ENCODE peak calls at places on chromosomes 13 and 19, in six cellular contexts. X is Peyer's patch, L is fibroblast of lung, A is heart right ventricle, J is fibroblast of the aortic adventitia, B is lung. H is an unnamed sample.

GRCh38 chr19:13838071-13838942 is 38.6 kb upstream of the NANOS3 start:
- DNase-seq in X (peak), L (no peak), A (no peak), J (no peak), B (no peak), H (no peak)

GRCh38 chr13:49464621-49465325 is 20.7 kb downstream of the SETDB2 start:
- DNase-seq in X (no peak), L (no peak), A (no peak), J (no peak), B (no peak), H (no peak)

GRCh38 chr13:23751195-23751594 is 138.0 kb downstream of the MIPEP start:
- DNase-seq in X (no peak), L (peak), A (no peak), J (no peak), B (no peak), H (no peak)

GRCh38 chr19:46306501-46306900 is 9.7 kb downstream of the HIF3A start:
- DNase-seq in X (no peak), L (no peak), A (no peak), J (no peak), B (no peak), H (no peak)

GRCh38 chr13:62356977-62357376 is 941.3 kb upstream of the PCDH20 start:
- DNase-seq in X (no peak), L (peak), A (no peak), J (no peak), B (no peak), H (no peak)

GRCh38 chr13:112053167-112053743 is 13.7 kb upstream of the SOX1 start:
- DNase-seq in X (no peak), L (no peak), A (no peak), J (no peak), B (no peak), H (no peak)

GRCh38 chr13:62629618-62630017 is 1214.0 kb upstream of the PCDH20 start:
- DNase-seq in X (no peak), L (no peak), A (no peak), J (no peak), B (no peak), H (no peak)

GRCh38 chr19:3135961-3136683 is at the start of gene GNA15:
- DNase-seq in X (no peak), L (no peak), A (no peak), J (no peak), B (peak), H (no peak)

GRCh38 chr13:41854758-41855157 is 106.2 kb downstream of the VWA8 start:
- DNase-seq in X (no peak), L (peak), A (no peak), J (peak), B (no peak), H (no peak)

GRCh38 chr13:100530645-100531044 is 57.9 kb downstream of the GGACT start:
- DNase-seq in X (peak), L (no peak), A (no peak), J (no peak), B (no peak), H (no peak)

GRCh38 chr19:40154121-40154680 is 37.0 kb upstream of the MAP3K10 start:
- DNase-seq in X (no peak), L (no peak), A (no peak), J (no peak), B (no peak), H (no peak)

GRCh38 chr19:54667217-54667616 is 4.4 kb downstream of the LILRB4 start:
- DNase-seq in X (no peak), L (no peak), A (no peak), J (no peak), B (no peak), H (no peak)

GRCh38 chr13:37914781-37915391 is 45.3 kb upstream of the TRPC4 start:
- DNase-seq in X (no peak), L (peak), A (no peak), J (peak), B (no peak), H (no peak)

GRCh38 chr13:65834897-65835296 is 1395.2 kb downstream of the PCDH9 start:
- DNase-seq in X (no peak), L (no peak), A (no peak), J (no peak), B (no peak), H (no peak)

DNA sequence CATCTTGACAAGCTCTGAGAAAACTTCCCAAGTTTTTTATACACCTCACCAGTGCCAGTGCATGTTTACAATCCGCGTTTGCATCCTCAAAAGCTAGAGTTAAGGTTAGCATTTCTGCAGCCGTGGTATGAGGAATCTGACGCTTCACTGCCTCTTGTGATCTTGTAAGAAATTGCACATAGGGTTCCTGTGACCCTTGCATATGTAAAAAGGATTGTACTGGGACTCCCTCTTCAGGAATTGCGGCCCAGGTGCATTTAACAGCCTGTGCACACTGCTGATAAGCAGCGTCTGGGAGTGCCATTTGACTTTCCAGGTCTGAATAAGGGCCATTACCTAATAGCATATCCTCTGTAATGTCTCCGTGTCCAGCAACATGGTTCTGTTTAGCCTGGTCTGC is 15.3 kb downstream of the FPR3 start:
- DNase-seq in X (no peak), L (no peak), A (no peak), J (peak), B (no peak), H (no peak)
- TF ChIP-seq CTCF in X (no peak), L (no peak), A (peak), J (peak), B (no peak), H (no peak)

GRCh38 chr13:110867380-110867779 is 47.5 kb downstream of the ANKRD10 start:
- DNase-seq in X (no peak), L (no peak), A (no peak), J (no peak), B (no peak), H (no peak)

GRCh38 chr13:110869231-110869804 is 45.6 kb downstream of the ANKRD10 start:
- DNase-seq in X (no peak), L (peak), A (peak), J (peak), B (no peak), H (no peak)

GRCh38 chr13:110868631-110869165 is 46.2 kb downstream of the ANKRD10 start:
- DNase-seq in X (no peak), L (no peak), A (no peak), J (no peak), B (no peak), H (no peak)

GRCh38 chr13:110872034-110872767 is 42.7 kb downstream of the ANKRD10 start:
- DNase-seq in X (no peak), L (no peak), A (no peak), J (no peak), B (no peak), H (no peak)

DNA sequence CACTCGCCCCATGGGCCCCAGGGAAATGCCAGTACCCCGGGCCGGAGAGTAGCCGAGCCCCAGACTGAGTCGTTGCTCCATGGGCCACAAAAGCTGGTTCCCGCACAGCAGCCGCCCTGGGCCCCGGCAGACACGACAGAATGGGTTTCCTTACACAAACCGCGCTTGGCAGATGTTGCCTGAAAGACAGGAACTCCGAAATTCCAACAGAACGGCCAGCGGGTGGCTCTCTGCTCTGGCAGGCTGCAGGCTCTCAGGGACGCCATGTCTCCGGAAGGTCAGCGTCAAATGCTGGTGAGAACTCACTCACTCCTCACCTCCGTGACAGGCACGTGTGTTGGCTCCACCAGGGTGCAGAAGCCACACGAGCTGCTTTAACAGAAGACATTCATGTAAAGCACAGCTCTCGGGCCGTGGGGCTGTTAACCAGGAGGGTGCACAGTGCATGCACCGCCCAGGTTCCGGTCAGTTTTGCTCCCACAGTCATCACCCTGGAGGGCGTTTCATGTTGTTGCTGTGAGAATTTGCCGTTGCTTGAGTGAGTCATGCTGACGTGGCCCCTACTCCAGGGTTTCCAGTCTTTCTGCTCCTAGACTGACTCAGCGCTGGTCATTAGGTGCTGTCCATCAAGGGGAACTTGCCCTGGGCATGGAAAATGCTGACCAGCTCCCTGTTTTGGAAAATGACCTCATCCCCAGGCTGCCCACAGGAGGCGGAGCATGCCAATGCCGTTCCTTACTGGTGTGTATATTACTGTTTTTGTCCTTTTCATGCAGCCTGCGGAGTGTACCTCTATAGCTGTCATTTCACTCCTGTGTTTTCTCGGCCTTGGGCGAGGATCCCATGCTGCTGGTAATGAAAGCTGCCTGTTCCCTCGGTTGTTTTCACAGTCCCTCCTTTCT is 44.8 kb downstream of the ANKRD10 start:
- DNase-seq in X (peak), L (peak), A (peak), J (peak), B (peak), H (no peak)
- TF ChIP-seq CTCF in X (peak), L (no peak), A (no peak), J (peak), B (no peak), H (no peak)

GRCh38 chr19:18541258-18541991 is 1.9 kb downstream of the FKBP8 start:
- DNase-seq in X (no peak), L (peak), A (no peak), J (no peak), B (no peak), H (no peak)

GRCh38 chr19:18539372-18539771 is 4.0 kb downstream of the FKBP8 start:
- DNase-seq in X (no peak), L (no peak), A (no peak), J (no peak), B (no peak), H (no peak)

GRCh38 chr19:18542936-18543813 is at the start of gene FKBP8:
- DNase-seq in X (peak), L (peak), A (peak), J (peak), B (peak), H (peak)

GRCh38 chr19:18541992-18542935 is 1.1 kb downstream of the FKBP8 start:
- DNase-seq in X (peak), L (no peak), A (no peak), J (no peak), B (no peak), H (no peak)

GRCh38 chr19:18543814-18544475 is 572 bp upstream of the FKBP8 start:
- DNase-seq in X (peak), L (peak), A (peak), J (peak), B (peak), H (no peak)
- TF ChIP-seq CTCF in X (peak), L (no peak), A (no peak), J (no peak), B (no peak), H (no peak)

GRCh38 chr13:96294930-96295657 is 205.2 kb downstream of the HS6ST3 start:
- DNase-seq in X (no peak), L (no peak), A (no peak), J (no peak), B (no peak), H (no peak)

GRCh38 chr13:96297360-96297759 is 207.5 kb downstream of the HS6ST3 start:
- DNase-seq in X (no peak), L (no peak), A (no peak), J (no peak), B (no peak), H (no peak)

DNA sequence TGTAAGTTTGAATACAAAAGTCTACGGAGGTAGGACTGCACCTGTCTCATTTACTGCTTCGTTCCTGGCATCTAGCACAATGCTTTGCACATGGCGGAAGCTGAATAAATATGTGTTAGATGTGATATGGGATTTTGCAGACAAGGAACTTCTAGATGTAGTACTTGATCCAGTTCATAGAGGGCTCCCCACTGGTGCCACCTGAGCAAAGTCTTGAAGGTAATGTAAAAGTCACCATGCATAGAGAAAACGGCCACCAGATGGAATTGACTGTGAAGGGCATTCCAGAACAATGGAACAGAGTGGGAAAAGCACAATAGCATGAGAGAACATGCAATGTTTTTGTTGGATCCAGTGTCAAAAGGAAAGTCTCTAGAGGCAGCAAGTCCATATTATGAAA is 209.3 kb downstream of the HS6ST3 start:
- DNase-seq in X (no peak), L (no peak), A (no peak), J (no peak), B (no peak), H (no peak)
- TF ChIP-seq CTCF in X (no peak), L (no peak), A (no peak), J (no peak), B (no peak), H (no peak)

GRCh38 chr19:38452430-38453366 is 19.2 kb downstream of the RYR1 start:
- DNase-seq in X (no peak), L (no peak), A (no peak), J (no peak), B (no peak), H (no peak)
- TF ChIP-seq CTCF in X (no peak), L (no peak), A (no peak), J (no peak), B (no peak), H (no peak)

GRCh38 chr19:9956956-9957355 is 20.6 kb upstream of the OLFM2 start:
- DNase-seq in X (no peak), L (no peak), A (no peak), J (peak), B (no peak), H (no peak)
- TF ChIP-seq CTCF in X (no peak), L (no peak), A (no peak), J (no peak), B (no peak), H (no peak)

GRCh38 chr13:113920173-113920572 is 53.7 kb downstream of the C13orf46 start:
- DNase-seq in X (no peak), L (no peak), A (no peak), J (no peak), B (no peak), H (no peak)
- TF ChIP-seq CTCF in X (no peak), L (no peak), A (no peak), J (no peak), B (no peak), H (no peak)

H was measured in activated B cell treated with CpG ODN at 0.5 μM for 24 hours.